ENCODE peak calls at places on chromosome 10, in eight cellular contexts. One of them, this sample, is unnamed.

GRCh38 chr10:45064998-45065397 is 64.3 kb downstream of the ZNF22 start:
- DNase-seq in fibroblast of pulmonary artery: no peak
- DNase-seq in adrenal gland: no peak
- DNase-seq in CD8-positive, alpha-beta T cell: no peak
- DNase-seq in testis: no peak
- DNase-seq in NB4: peak; percentile 74
- DNase-seq in psoas muscle: no peak
- DNase-seq in retinal pigment epithelial cell: no peak
- DNase-seq in this sample: no peak

GRCh38 chr10:133015321-133015720 is 72.4 kb upstream of the ADGRA1 start:
- DNase-seq in adrenal gland: no peak
- DNase-seq in psoas muscle: no peak
- DNase-seq in CD8-positive, alpha-beta T cell: no peak
- DNase-seq in fibroblast of pulmonary artery: no peak
- DNase-seq in retinal pigment epithelial cell: no peak
- DNase-seq in testis: no peak
- DNase-seq in NB4: no peak
- DNase-seq in this sample: no peak

GRCh38 chr10:3951993-3952392 is 167.0 kb upstream of the KLF6 start:
- DNase-seq in testis: no peak
- DNase-seq in adrenal gland: no peak
- DNase-seq in CD8-positive, alpha-beta T cell: no peak
- DNase-seq in NB4: no peak
- DNase-seq in fibroblast of pulmonary artery: no peak
- DNase-seq in retinal pigment epithelial cell: no peak
- DNase-seq in psoas muscle: no peak
- DNase-seq in this sample: peak; percentile 57

GRCh38 chr10:127150136-127150535 is 46.3 kb downstream of the INSYN2A start:
- DNase-seq in adrenal gland: no peak
- DNase-seq in psoas muscle: no peak
- DNase-seq in retinal pigment epithelial cell: no peak
- DNase-seq in NB4: no peak
- DNase-seq in CD8-positive, alpha-beta T cell: no peak
- DNase-seq in fibroblast of pulmonary artery: no peak
- DNase-seq in testis: no peak
- DNase-seq in this sample: no peak

GRCh38 chr10:78424721-78425120 is 391.1 kb downstream of the RPS24 start:
- DNase-seq in adrenal gland: peak; percentile 5
- DNase-seq in fibroblast of pulmonary artery: peak; percentile 27
- DNase-seq in NB4: peak; percentile 45
- DNase-seq in testis: no peak
- DNase-seq in retinal pigment epithelial cell: no peak
- DNase-seq in CD8-positive, alpha-beta T cell: no peak
- DNase-seq in psoas muscle: no peak
- DNase-seq in this sample: peak; percentile 5

GRCh38 chr10:1968257-1969025 is 231.1 kb upstream of the ADARB2 start:
- DNase-seq in NB4: no peak
- DNase-seq in adrenal gland: no peak
- DNase-seq in psoas muscle: no peak
- DNase-seq in fibroblast of pulmonary artery: no peak
- DNase-seq in testis: no peak
- DNase-seq in retinal pigment epithelial cell: no peak
- DNase-seq in CD8-positive, alpha-beta T cell: no peak
- DNase-seq in this sample: no peak

GRCh38 chr10:86922553-86922961 is 34.9 kb downstream of the MMRN2 start:
- DNase-seq in CD8-positive, alpha-beta T cell: no peak
- DNase-seq in psoas muscle: no peak
- DNase-seq in adrenal gland: peak; percentile 36
- DNase-seq in retinal pigment epithelial cell: no peak
- DNase-seq in NB4: no peak
- DNase-seq in fibroblast of pulmonary artery: no peak
- DNase-seq in testis: no peak
- DNase-seq in this sample: no peak

GRCh38 chr10:30694492-30695228 is 65.1 kb upstream of the LYZL2 start:
- DNase-seq in NB4: no peak
- DNase-seq in psoas muscle: no peak
- DNase-seq in retinal pigment epithelial cell: no peak
- DNase-seq in CD8-positive, alpha-beta T cell: no peak
- DNase-seq in fibroblast of pulmonary artery: no peak
- DNase-seq in adrenal gland: no peak
- DNase-seq in testis: no peak
- DNase-seq in this sample: no peak

GRCh38 chr10:96275685-96276418 is 4.5 kb upstream of the BLNK start:
- DNase-seq in adrenal gland: no peak
- DNase-seq in testis: peak; percentile 25
- DNase-seq in fibroblast of pulmonary artery: no peak
- DNase-seq in psoas muscle: no peak
- DNase-seq in CD8-positive, alpha-beta T cell: no peak
- DNase-seq in retinal pigment epithelial cell: no peak
- DNase-seq in NB4: no peak
- DNase-seq in this sample: peak; percentile 62

GRCh38 chr10:101284171-101285092 is 55.2 kb upstream of the LBX1 start:
- DNase-seq in fibroblast of pulmonary artery: no peak
- DNase-seq in adrenal gland: no peak
- DNase-seq in NB4: no peak
- DNase-seq in retinal pigment epithelial cell: no peak
- DNase-seq in testis: no peak
- DNase-seq in psoas muscle: no peak
- DNase-seq in CD8-positive, alpha-beta T cell: no peak
- DNase-seq in this sample: no peak

GRCh38 chr10:121591186-121591585 is 7.1 kb downstream of the FGFR2 start:
- DNase-seq in NB4: no peak
- DNase-seq in fibroblast of pulmonary artery: no peak
- DNase-seq in testis: no peak
- DNase-seq in retinal pigment epithelial cell: no peak
- DNase-seq in adrenal gland: no peak
- DNase-seq in CD8-positive, alpha-beta T cell: no peak
- DNase-seq in psoas muscle: no peak
- DNase-seq in this sample: no peak

GRCh38 chr10:53209941-53210611 is 437.5 kb upstream of the MBL2 start:
- DNase-seq in fibroblast of pulmonary artery: peak; percentile 24
- DNase-seq in adrenal gland: no peak
- DNase-seq in testis: no peak
- DNase-seq in retinal pigment epithelial cell: no peak
- DNase-seq in psoas muscle: no peak
- DNase-seq in NB4: peak; percentile 25
- DNase-seq in CD8-positive, alpha-beta T cell: no peak
- DNase-seq in this sample: no peak

GRCh38 chr10:127863231-127863825 is 29.4 kb downstream of the CLRN3 start:
- DNase-seq in testis: no peak
- DNase-seq in fibroblast of pulmonary artery: no peak
- DNase-seq in retinal pigment epithelial cell: no peak
- DNase-seq in psoas muscle: no peak
- DNase-seq in adrenal gland: no peak
- DNase-seq in CD8-positive, alpha-beta T cell: no peak
- DNase-seq in NB4: no peak
- DNase-seq in this sample: no peak

GRCh38 chr10:77405771-77406241 is 231.8 kb downstream of the KCNMA1 start:
- DNase-seq in fibroblast of pulmonary artery: peak; percentile 60
- DNase-seq in adrenal gland: peak; percentile 79
- DNase-seq in testis: peak; percentile 54
- DNase-seq in NB4: peak; percentile 80
- DNase-seq in retinal pigment epithelial cell: no peak
- DNase-seq in CD8-positive, alpha-beta T cell: peak; percentile 16
- DNase-seq in psoas muscle: peak; percentile 78
- DNase-seq in this sample: peak; percentile 91

GRCh38 chr10:89413398-89413912 is 913 bp upstream of the IFIT5 start:
- DNase-seq in retinal pigment epithelial cell: no peak
- DNase-seq in fibroblast of pulmonary artery: no peak
- DNase-seq in NB4: no peak
- DNase-seq in psoas muscle: no peak
- DNase-seq in CD8-positive, alpha-beta T cell: no peak
- DNase-seq in adrenal gland: no peak
- DNase-seq in testis: no peak
- DNase-seq in this sample: no peak

GRCh38 chr10:123140983-123141390 is 5.2 kb downstream of the HMX3 start:
- DNase-seq in fibroblast of pulmonary artery: no peak
- DNase-seq in testis: no peak
- DNase-seq in retinal pigment epithelial cell: no peak
- DNase-seq in psoas muscle: no peak
- DNase-seq in NB4: no peak
- DNase-seq in CD8-positive, alpha-beta T cell: no peak
- DNase-seq in adrenal gland: no peak
- DNase-seq in this sample: no peak

GRCh38 chr10:93352638-93353383 is 129.3 kb downstream of the MYOF start:
- DNase-seq in CD8-positive, alpha-beta T cell: no peak
- DNase-seq in fibroblast of pulmonary artery: peak; percentile 64
- DNase-seq in testis: no peak
- DNase-seq in adrenal gland: no peak
- DNase-seq in NB4: peak; percentile 59
- DNase-seq in retinal pigment epithelial cell: no peak
- DNase-seq in psoas muscle: no peak
- DNase-seq in this sample: no peak

GRCh38 chr10:86335831-86336230 is 30.8 kb downstream of the GRID1 start:
- DNase-seq in psoas muscle: no peak
- DNase-seq in fibroblast of pulmonary artery: no peak
- DNase-seq in adrenal gland: no peak
- DNase-seq in CD8-positive, alpha-beta T cell: no peak
- DNase-seq in retinal pigment epithelial cell: no peak
- DNase-seq in NB4: no peak
- DNase-seq in testis: no peak
- DNase-seq in this sample: peak; percentile 8

GRCh38 chr10:110138197-110138812 is 69.1 kb upstream of the MXI1 start:
- DNase-seq in CD8-positive, alpha-beta T cell: no peak
- DNase-seq in NB4: peak; percentile 86
- DNase-seq in fibroblast of pulmonary artery: peak; percentile 82
- DNase-seq in testis: no peak
- DNase-seq in adrenal gland: no peak
- DNase-seq in psoas muscle: no peak
- DNase-seq in retinal pigment epithelial cell: peak; percentile 29
- DNase-seq in this sample: no peak

GRCh38 chr10:113960617-113961260 is 82.9 kb upstream of the ADRB1 start:
- DNase-seq in CD8-positive, alpha-beta T cell: peak; percentile 34
- DNase-seq in testis: no peak
- DNase-seq in psoas muscle: no peak
- DNase-seq in retinal pigment epithelial cell: no peak
- DNase-seq in fibroblast of pulmonary artery: no peak
- DNase-seq in adrenal gland: no peak
- DNase-seq in NB4: peak; percentile 66
- DNase-seq in this sample: no peak
- H3K4me3 ChIP-seq in CD8-positive, alpha-beta T cell: no peak overlapping the region
- H3K4me3 ChIP-seq in testis: no peak overlapping the region
- H3K4me3 ChIP-seq in psoas muscle: no peak overlapping the region
- H3K4me3 ChIP-seq in retinal pigment epithelial cell: no peak overlapping the region
- H3K4me3 ChIP-seq in fibroblast of pulmonary artery: no peak overlapping the region
- H3K4me3 ChIP-seq in adrenal gland: no peak overlapping the region
- H3K4me3 ChIP-seq in NB4: no peak overlapping the region
- H3K4me3 ChIP-seq in this sample: no peak overlapping the region

DNA sequence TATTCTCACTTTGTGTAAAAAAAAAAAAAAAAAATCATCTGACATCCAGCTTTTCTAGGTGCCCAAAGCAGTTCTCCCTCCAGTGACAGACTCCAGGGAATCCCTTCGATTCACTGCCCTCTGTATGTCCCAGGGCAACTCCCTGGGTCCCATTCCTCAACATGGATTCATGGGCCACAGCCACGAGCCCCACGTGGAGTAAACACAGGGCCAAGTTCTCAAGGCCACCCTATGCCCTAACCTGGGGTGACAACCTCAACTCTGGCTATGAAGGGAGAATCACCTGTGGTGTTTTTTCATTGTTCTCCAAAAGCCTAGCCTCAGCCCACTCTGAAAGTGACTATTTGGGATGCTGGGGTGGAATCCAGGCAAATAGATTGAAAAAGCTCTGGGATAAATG is 3.4 kb downstream of the BNIP3 start:
- DNase-seq in psoas muscle: no peak
- DNase-seq in NB4: no peak
- DNase-seq in CD8-positive, alpha-beta T cell: no peak
- DNase-seq in adrenal gland: peak; percentile 13
- DNase-seq in testis: no peak
- DNase-seq in retinal pigment epithelial cell: no peak
- DNase-seq in fibroblast of pulmonary artery: no peak
- DNase-seq in this sample: peak; percentile 37
- H3K4me3 ChIP-seq in psoas muscle: no peak overlapping the region
- H3K4me3 ChIP-seq in NB4: peak overlapping the region; percentile 21
- H3K4me3 ChIP-seq in CD8-positive, alpha-beta T cell: no peak overlapping the region
- H3K4me3 ChIP-seq in adrenal gland: no peak overlapping the region
- H3K4me3 ChIP-seq in testis: no peak overlapping the region
- H3K4me3 ChIP-seq in retinal pigment epithelial cell: no peak overlapping the region
- H3K4me3 ChIP-seq in fibroblast of pulmonary artery: no peak overlapping the region
- H3K4me3 ChIP-seq in this sample: no peak overlapping the region

GRCh38 chr10:125085281-125085680 is 75.1 kb downstream of the CTBP2 start:
- DNase-seq in retinal pigment epithelial cell: no peak
- DNase-seq in psoas muscle: no peak
- DNase-seq in testis: no peak
- DNase-seq in NB4: no peak
- DNase-seq in adrenal gland: no peak
- DNase-seq in CD8-positive, alpha-beta T cell: no peak
- DNase-seq in fibroblast of pulmonary artery: peak; percentile 17
- DNase-seq in this sample: no peak
- H3K4me3 ChIP-seq in retinal pigment epithelial cell: peak overlapping the region; percentile 30
- H3K4me3 ChIP-seq in psoas muscle: no peak overlapping the region
- H3K4me3 ChIP-seq in testis: no peak overlapping the region
- H3K4me3 ChIP-seq in NB4: no peak overlapping the region
- H3K4me3 ChIP-seq in adrenal gland: no peak overlapping the region
- H3K4me3 ChIP-seq in CD8-positive, alpha-beta T cell: no peak overlapping the region
- H3K4me3 ChIP-seq in fibroblast of pulmonary artery: no peak overlapping the region
- H3K4me3 ChIP-seq in this sample: no peak overlapping the region

GRCh38 chr10:47241946-47242900 is 57.8 kb upstream of the GDF10 start:
- DNase-seq in fibroblast of pulmonary artery: no peak
- DNase-seq in psoas muscle: no peak
- DNase-seq in NB4: no peak
- DNase-seq in testis: no peak
- DNase-seq in CD8-positive, alpha-beta T cell: no peak
- DNase-seq in adrenal gland: no peak
- DNase-seq in retinal pigment epithelial cell: no peak
- DNase-seq in this sample: no peak

GRCh38 chr10:47243791-47244190 is 56.2 kb upstream of the GDF10 start:
- DNase-seq in fibroblast of pulmonary artery: no peak
- DNase-seq in adrenal gland: peak; percentile 26
- DNase-seq in NB4: peak; percentile 99
- DNase-seq in CD8-positive, alpha-beta T cell: no peak
- DNase-seq in testis: no peak
- DNase-seq in retinal pigment epithelial cell: no peak
- DNase-seq in psoas muscle: peak; percentile 81
- DNase-seq in this sample: no peak

GRCh38 chr10:47241256-47241655 is 58.7 kb upstream of the GDF10 start:
- DNase-seq in CD8-positive, alpha-beta T cell: no peak
- DNase-seq in NB4: no peak
- DNase-seq in adrenal gland: no peak
- DNase-seq in retinal pigment epithelial cell: no peak
- DNase-seq in testis: no peak
- DNase-seq in psoas muscle: no peak
- DNase-seq in fibroblast of pulmonary artery: no peak
- DNase-seq in this sample: no peak

GRCh38 chr10:47244560-47245500 is 55.2 kb upstream of the GDF10 start:
- DNase-seq in adrenal gland: no peak
- DNase-seq in testis: no peak
- DNase-seq in retinal pigment epithelial cell: no peak
- DNase-seq in fibroblast of pulmonary artery: no peak
- DNase-seq in psoas muscle: no peak
- DNase-seq in CD8-positive, alpha-beta T cell: no peak
- DNase-seq in NB4: no peak
- DNase-seq in this sample: no peak

DNA sequence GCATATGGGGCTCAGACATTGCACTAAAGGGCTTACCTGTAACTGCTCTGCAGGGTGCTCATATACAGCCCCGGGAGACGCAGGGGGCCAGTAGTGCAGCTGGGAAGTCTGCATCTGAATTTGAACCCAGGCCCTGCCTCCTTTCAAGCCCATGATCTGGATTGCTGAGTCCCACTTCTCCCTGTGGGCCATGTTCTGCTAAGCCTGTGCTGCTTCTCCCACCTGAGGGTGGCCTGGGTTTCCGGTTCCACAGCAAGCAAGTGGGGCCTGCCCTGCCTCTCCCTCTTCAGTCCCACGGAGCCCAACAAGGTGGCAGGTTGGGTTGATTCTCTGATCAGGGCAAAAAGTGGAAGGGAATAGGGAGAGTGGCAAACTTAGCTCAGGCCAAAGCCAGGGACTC is 56.6 kb upstream of the GDF10 start:
- DNase-seq in retinal pigment epithelial cell: no peak
- DNase-seq in NB4: no peak
- DNase-seq in CD8-positive, alpha-beta T cell: no peak
- DNase-seq in adrenal gland: no peak
- DNase-seq in psoas muscle: no peak
- DNase-seq in fibroblast of pulmonary artery: no peak
- DNase-seq in testis: no peak
- DNase-seq in this sample: no peak
- H3K4me3 ChIP-seq in retinal pigment epithelial cell: no peak overlapping the region
- H3K4me3 ChIP-seq in NB4: peak overlapping the region; percentile 10
- H3K4me3 ChIP-seq in CD8-positive, alpha-beta T cell: no peak overlapping the region
- H3K4me3 ChIP-seq in adrenal gland: no peak overlapping the region
- H3K4me3 ChIP-seq in psoas muscle: no peak overlapping the region
- H3K4me3 ChIP-seq in fibroblast of pulmonary artery: no peak overlapping the region
- H3K4me3 ChIP-seq in testis: no peak overlapping the region
- H3K4me3 ChIP-seq in this sample: no peak overlapping the region